ENCODE peak calls at places on chromosomes 6 and 20, in six cellular contexts. D is activated effector memory CD4-positive, alpha-beta T cell treated with anti-CD3 and anti-CD28 coated beads, Interleukin-2, amount 50 U/mL, for 16 hours; N is left ventricle myocardium superior; T is H54; U is GM12865; E is stimulated activated CD4-positive, alpha-beta T cell treated with anti-CD3 and anti-CD28 coated beads, Interleukin-2, amount 100 ng/mL, for 24 hours. G is an unnamed sample.

GRCh38 chr20:16846011-16846410 is 97.9 kb downstream of the OTOR start:
- DNase-seq in T (no peak), E (no peak), N (no peak), D (no peak), U (no peak), G (no peak)

GRCh38 chr6:85126448-85127178 is 323.3 kb upstream of the NT5E start:
- DNase-seq in T (peak), E (no peak), U (peak), D (no peak), N (peak), G (no peak)

GRCh38 chr6:27280540-27281000 is 31.5 kb downstream of the POM121L2 start:
- DNase-seq in N (no peak), T (no peak), U (no peak), E (no peak), D (no peak), G (no peak)

GRCh38 chr20:38878798-38879197 is 47.4 kb upstream of the FAM83D start:
- DNase-seq in N (no peak), D (no peak), T (no peak), E (no peak), U (no peak), G (no peak)

GRCh38 chr20:31831211-31831610 is 12.1 kb downstream of the MYLK2 start:
- DNase-seq in T (no peak), E (no peak), D (no peak), U (no peak), N (no peak), G (no peak)

GRCh38 chr6:157994126-157994795 is 12.6 kb downstream of the SYNJ2 start:
- DNase-seq in D (no peak), E (no peak), T (no peak), U (no peak), N (no peak), G (no peak)

GRCh38 chr6:139376604-139377218 is 2.3 kb upstream of the CITED2 start:
- DNase-seq in E (no peak), N (no peak), D (no peak), U (no peak), T (no peak), G (no peak)

GRCh38 chr20:51462566-51463276 is 79.8 kb downstream of the NFATC2 start:
- DNase-seq in D (peak), T (no peak), U (no peak), E (no peak), N (peak), G (no peak)

GRCh38 chr6:123393333-123393732 is 243.4 kb downstream of the TRDN start:
- DNase-seq in N (no peak), T (no peak), D (no peak), U (peak), E (no peak), G (no peak)

GRCh38 chr6:33375143-33375649 is 16.4 kb upstream of the KIFC1 start:
- DNase-seq in N (peak), E (no peak), T (no peak), D (no peak), U (no peak), G (no peak)

G was measured in NCI-H510A.